ENCODE peak calls at places on chromosomes 1 and 21, in ten cellular contexts. E is dorsolateral prefrontal cortex, U is neural progenitor cell, Z is right atrium auricular region, X is tibial nerve, B is epithelial cell of esophagus, L is fibroblast of lung, A is aorta, C is heart left ventricle, S is AG04450. R is an unnamed sample.

GRCh38 chr21:31181089-31181757 is 142.9 kb upstream of the KRTAP19-8 start:
- DNase-seq in E (no peak), U (no peak), Z (no peak), X (no peak), B (no peak), L (no peak), A (no peak), C (no peak), S (no peak), R (no peak)

GRCh38 chr1:160954158-160955104 is at the start of gene ITLN2:
- DNase-seq in E (no peak), U (peak; percentile 78), Z (no peak), X (no peak), B (peak; percentile 54), L (no peak), A (no peak), C (no peak), S (no peak), R (no peak)

GRCh38 chr1:47778280-47778679 is 218.9 kb downstream of the TRABD2B start:
- DNase-seq in E (no peak), U (no peak), Z (no peak), X (no peak), B (no peak), L (no peak), A (no peak), C (no peak), S (no peak), R (no peak)

GRCh38 chr1:21624577-21625389 is 44.4 kb downstream of the RAP1GAP start:
- DNase-seq in E (peak; percentile 66), U (no peak), Z (no peak), X (no peak), B (no peak), L (no peak), A (no peak), C (no peak), S (no peak), R (no peak)

GRCh38 chr1:53860967-53861411 is 22.9 kb upstream of the NDC1 start:
- DNase-seq in E (no peak), U (peak; percentile 82), Z (no peak), X (no peak), B (peak; percentile 63), L (peak; percentile 64), A (no peak), C (peak; percentile 33), S (peak; percentile 27), R (peak; percentile 9)

GRCh38 chr1:8663090-8663802 is 154.2 kb downstream of the RERE start:
- DNase-seq in E (no peak), U (no peak), Z (no peak), X (no peak), B (peak; percentile 34), L (no peak), A (no peak), C (no peak), S (no peak), R (no peak)

GRCh38 chr1:203675596-203676347 is 49.1 kb downstream of the ATP2B4 start:
- DNase-seq in E (no peak), U (no peak), Z (no peak), X (no peak), B (no peak), L (no peak), A (no peak), C (no peak), S (no peak), R (no peak)

GRCh38 chr1:8425150-8425780 is 107.4 kb downstream of the SLC45A1 start:
- DNase-seq in E (no peak), U (no peak), Z (no peak), X (no peak), B (no peak), L (no peak), A (no peak), C (no peak), S (no peak), R (no peak)

GRCh38 chr1:43552059-43552742 is 21.5 kb downstream of the PTPRF start:
- DNase-seq in E (no peak), U (no peak), Z (no peak), X (no peak), B (no peak), L (no peak), A (no peak), C (no peak), S (no peak), R (no peak)

GRCh38 chr1:43550598-43551246 is 20.0 kb downstream of the PTPRF start:
- DNase-seq in E (no peak), U (no peak), Z (no peak), X (no peak), B (no peak), L (no peak), A (no peak), C (no peak), S (no peak), R (no peak)

GRCh38 chr1:43551396-43551888 is 20.8 kb downstream of the PTPRF start:
- DNase-seq in E (no peak), U (no peak), Z (no peak), X (no peak), B (no peak), L (no peak), A (no peak), C (no peak), S (no peak), R (no peak)

GRCh38 chr1:43548285-43549271 is 17.9 kb downstream of the PTPRF start:
- DNase-seq in E (no peak), U (no peak), Z (no peak), X (no peak), B (peak; percentile 89), L (no peak), A (no peak), C (no peak), S (no peak), R (no peak)

GRCh38 chr1:43549921-43550597 is 19.4 kb downstream of the PTPRF start:
- DNase-seq in E (no peak), U (peak; percentile 91), Z (no peak), X (peak; percentile 31), B (peak; percentile 99), L (no peak), A (peak; percentile 80), C (no peak), S (no peak), R (no peak)
- H3K4me3 ChIP-seq in E (no peak overlapping the region), U (peak overlapping the region; percentile 42), Z (no peak overlapping the region), X (peak overlapping the region; percentile 9), B (peak overlapping the region; percentile 32), L (no peak overlapping the region), A (no peak overlapping the region), C (peak overlapping the region; percentile 27), S (no peak overlapping the region), R (no peak overlapping the region)

GRCh38 chr21:45082715-45083114 is 8.3 kb downstream of the ADARB1 start:
- DNase-seq in E (no peak), U (no peak), Z (no peak), X (no peak), B (no peak), L (no peak), A (no peak), C (no peak), S (no peak), R (no peak)

GRCh38 chr21:45086342-45086958 is 12.1 kb downstream of the ADARB1 start:
- DNase-seq in E (no peak), U (no peak), Z (no peak), X (no peak), B (no peak), L (no peak), A (no peak), C (no peak), S (no peak), R (no peak)

GRCh38 chr21:45084881-45085536 is 10.6 kb downstream of the ADARB1 start:
- DNase-seq in E (no peak), U (no peak), Z (no peak), X (no peak), B (no peak), L (no peak), A (peak; percentile 73), C (no peak), S (no peak), R (no peak)

GRCh38 chr21:45085700-45086099 is 11.3 kb downstream of the ADARB1 start:
- DNase-seq in E (no peak), U (no peak), Z (no peak), X (no peak), B (peak; percentile 56), L (no peak), A (no peak), C (no peak), S (no peak), R (no peak)

GRCh38 chr21:45084121-45084520 is 9.7 kb downstream of the ADARB1 start:
- DNase-seq in E (no peak), U (no peak), Z (no peak), X (no peak), B (no peak), L (no peak), A (no peak), C (no peak), S (no peak), R (no peak)
- H3K4me3 ChIP-seq in E (no peak overlapping the region), U (no peak overlapping the region), Z (no peak overlapping the region), X (no peak overlapping the region), B (no peak overlapping the region), L (no peak overlapping the region), A (no peak overlapping the region), C (no peak overlapping the region), S (no peak overlapping the region), R (no peak overlapping the region)

DNA sequence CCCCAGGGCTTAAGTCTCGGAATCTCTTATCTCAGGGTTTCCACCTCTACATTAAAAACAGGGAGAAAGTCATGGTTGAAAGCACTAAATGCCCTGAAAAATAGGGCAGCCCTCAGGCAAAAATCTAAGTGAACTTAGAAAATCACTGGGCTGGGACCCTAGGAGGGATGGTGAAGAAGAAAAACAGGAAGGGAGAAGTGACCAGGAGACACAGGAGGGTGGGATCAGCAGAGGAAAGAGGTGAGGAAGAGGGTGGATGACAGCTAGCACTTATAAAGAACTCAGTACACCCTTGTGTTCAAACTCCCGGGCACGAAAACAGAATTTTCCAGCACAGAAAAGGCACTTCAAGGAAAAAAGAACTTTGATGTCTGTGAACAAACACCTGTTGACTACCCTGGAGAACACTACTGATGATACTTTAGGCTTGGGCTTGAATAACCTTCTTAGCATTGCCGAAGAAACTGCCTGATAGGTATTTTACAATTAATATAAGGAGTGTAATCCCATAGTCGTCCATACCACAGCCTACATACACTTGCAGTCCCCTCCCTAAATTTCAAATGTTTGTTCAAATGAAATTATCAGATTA is 2.0 kb downstream of the CHML start:
- DNase-seq in E (no peak), U (no peak), Z (no peak), X (no peak), B (no peak), L (no peak), A (no peak), C (no peak), S (no peak), R (no peak)
- H3K4me3 ChIP-seq in E (peak overlapping the region; percentile 83), U (peak overlapping the region; percentile 82), Z (no peak overlapping the region), X (no peak overlapping the region), B (peak overlapping the region; percentile 93), L (peak overlapping the region; percentile 95), A (no peak overlapping the region), C (no peak overlapping the region), S (peak overlapping the region; percentile 95), R (peak overlapping the region; percentile 97)

DNA sequence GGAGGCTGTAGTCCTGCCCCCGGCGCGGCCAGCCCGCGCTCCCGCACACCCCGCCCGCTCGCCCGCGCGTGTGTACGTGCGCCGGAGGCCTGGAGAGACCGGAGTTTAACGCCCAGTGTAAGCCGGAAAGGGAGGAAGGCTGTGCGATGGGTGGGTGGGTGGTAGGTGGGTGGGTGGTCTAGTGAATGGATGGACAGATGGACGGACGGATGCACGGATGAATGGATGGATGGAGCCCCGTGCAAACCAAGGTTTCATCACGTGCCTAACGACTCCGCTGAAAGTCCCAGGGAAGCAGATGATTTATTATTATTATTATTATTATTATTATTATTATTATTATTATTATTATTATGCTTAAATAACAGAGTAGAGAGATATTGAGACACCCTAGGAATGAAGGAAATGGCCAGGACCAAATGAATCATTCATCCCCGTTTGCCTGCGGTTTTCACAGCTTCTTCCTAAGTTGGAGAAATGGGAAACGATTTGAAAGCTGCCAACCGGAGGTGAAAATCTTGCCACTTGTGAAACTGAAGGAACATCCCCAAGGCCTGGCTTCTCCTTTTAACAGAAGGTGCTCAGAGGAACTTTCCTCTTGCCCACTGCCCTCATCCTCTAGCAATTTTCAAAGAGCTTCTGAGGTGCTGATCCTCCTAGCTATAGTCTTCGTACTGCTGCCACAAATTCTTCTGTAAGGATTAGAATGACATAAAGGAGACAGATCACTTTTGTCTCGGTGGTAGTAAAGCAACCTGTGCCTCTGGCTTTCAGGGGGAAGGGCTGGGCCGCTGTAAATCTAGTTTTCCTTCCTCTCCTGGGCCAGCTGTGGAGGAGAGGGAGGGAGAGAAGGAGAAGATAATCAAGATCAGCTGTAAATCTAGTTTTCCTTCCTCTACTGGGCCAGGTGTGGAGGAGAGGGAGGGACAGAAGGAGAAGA is 631 bp upstream of the RGS7 start:
- DNase-seq in E (no peak), U (peak; percentile 19), Z (no peak), X (no peak), B (peak; percentile 38), L (peak; percentile 2), A (no peak), C (no peak), S (no peak), R (no peak)
- H3K4me3 ChIP-seq in E (peak overlapping the region; percentile 65), U (peak overlapping the region; percentile 83), Z (peak overlapping the region; percentile 30), X (no peak overlapping the region), B (no peak overlapping the region), L (peak overlapping the region; percentile 50), A (peak overlapping the region; percentile 48), C (peak overlapping the region; percentile 43), S (peak overlapping the region; percentile 61), R (peak overlapping the region; percentile 61)